ENCODE peak calls at places on chromosome 17, in five cellular contexts. Z is lung, X is ovary, S is psoas muscle, T is GM10248. Y is an unnamed sample.

GRCh38 chr17:67477687-67478086 is 100.6 kb downstream of the PITPNC1 start:
- DNase-seq in X (no peak), T (no peak), Z (no peak), S (no peak), Y (no peak)

GRCh38 chr17:45775576-45776011 is 8.5 kb upstream of the CRHR1 start:
- DNase-seq in Z (peak), S (peak), T (no peak), X (no peak), Y (peak)

GRCh38 chr17:49585422-49586027 is 9.9 kb downstream of the NXPH3 start:
- DNase-seq in X (no peak), T (no peak), Z (no peak), S (no peak), Y (no peak)

GRCh38 chr17:55795098-55795497 is 44.2 kb downstream of the PCTP start:
- DNase-seq in T (no peak), Z (no peak), X (no peak), S (no peak), Y (no peak)

GRCh38 chr17:40518401-40519088 is 17.1 kb upstream of the TNS4 start:
- DNase-seq in S (no peak), X (no peak), Z (no peak), T (no peak), Y (no peak)

GRCh38 chr17:82658796-82659452 is 10.7 kb upstream of the WDR45B start:
- DNase-seq in T (no peak), S (no peak), Z (no peak), X (no peak), Y (no peak)

GRCh38 chr17:5291683-5292082 is 9.6 kb downstream of the RABEP1 start:
- DNase-seq in S (no peak), T (no peak), X (no peak), Z (no peak), Y (no peak)

GRCh38 chr17:49434821-49435581 is 20.3 kb upstream of the PHB1 start:
- DNase-seq in Z (no peak), T (peak), X (no peak), S (no peak), Y (no peak)

GRCh38 chr17:50396261-50397110 is 837 bp downstream of the LRRC59 start:
- DNase-seq in X (peak), S (peak), T (peak), Z (peak), Y (no peak)

GRCh38 chr17:34254651-34255380 is at the start of gene CCL2:
- DNase-seq in S (peak), Z (peak), X (peak), T (no peak), Y (peak)

GRCh38 chr17:52024296-52024870 is 134.1 kb downstream of the CA10 start:
- DNase-seq in S (no peak), X (peak), Z (no peak), T (no peak), Y (no peak)

GRCh38 chr17:77507116-77507885 is 366.5 kb downstream of the SEC14L1 start:
- DNase-seq in X (no peak), T (no peak), Z (no peak), S (no peak), Y (no peak)

GRCh38 chr17:50926523-50926922 is 60.4 kb upstream of the TOB1 start:
- DNase-seq in S (no peak), T (no peak), Z (no peak), X (no peak), Y (no peak)

GRCh38 chr17:78253946-78254672 is 22.7 kb downstream of the TMEM235 start:
- DNase-seq in T (peak), X (peak), S (peak), Z (peak), Y (peak)

GRCh38 chr17:57589151-57590034 is 155.7 kb downstream of the CCDC182 start:
- DNase-seq in S (peak), Z (no peak), T (no peak), X (no peak), Y (no peak)

GRCh38 chr17:35947156-35947585 is 3.7 kb upstream of the LYZL6 start:
- DNase-seq in X (peak), T (peak), Z (peak), S (no peak), Y (no peak)

GRCh38 chr17:74923538-74924249 is 379 bp upstream of the OTOP2 start:
- DNase-seq in S (peak), T (peak), Z (peak), X (peak), Y (peak)

GRCh38 chr17:54903375-54903774 is 2.7 kb downstream of the TOM1L1 start:
- DNase-seq in Z (peak), S (peak), T (no peak), X (peak), Y (peak)

GRCh38 chr17:3665834-3666233 is 2.5 kb downstream of the TAX1BP3 start:
- DNase-seq in T (no peak), S (no peak), Z (no peak), X (no peak), Y (peak)

GRCh38 chr17:71724339-71724738 is 396.5 kb upstream of the SOX9 start:
- DNase-seq in S (no peak), Z (no peak), X (no peak), T (no peak), Y (no peak)

GRCh38 chr17:2691069-2691871 is 20.3 kb downstream of the CLUH start:
- DNase-seq in X (peak), T (no peak), S (no peak), Z (no peak), Y (no peak)

GRCh38 chr17:48002920-48003685 is 32.2 kb downstream of the CDK5RAP3 start:
- DNase-seq in Z (no peak), S (no peak), T (no peak), X (no peak), Y (no peak)

GRCh38 chr17:58083491-58084316 is 485 bp downstream of the DYNLL2 start:
- DNase-seq in Z (peak), S (peak), T (peak), X (peak), Y (peak)

GRCh38 chr17:32111141-32111771 is 31.0 kb upstream of the RHOT1 start:
- DNase-seq in S (peak), T (no peak), X (peak), Z (peak), Y (peak)
- TF ChIP-seq CTCF in S (no peak), T (peak), X (peak), Z (no peak), Y (peak)

GRCh38 chr17:42526031-42526444 is 10.0 kb upstream of the NAGLU start:
- DNase-seq in T (no peak), Z (no peak), S (peak), X (no peak), Y (peak)

GRCh38 chr17:42530952-42531454 is 5.0 kb upstream of the NAGLU start:
- DNase-seq in T (no peak), X (no peak), S (no peak), Z (no peak), Y (no peak)

GRCh38 chr17:42525221-42525620 is 10.8 kb upstream of the NAGLU start:
- DNase-seq in S (no peak), X (no peak), T (no peak), Z (no peak), Y (no peak)

GRCh38 chr17:42529054-42529453 is 7.0 kb upstream of the NAGLU start:
- DNase-seq in S (no peak), T (no peak), Z (no peak), X (no peak), Y (no peak)

GRCh38 chr17:42527932-42528331 is 8.1 kb upstream of the NAGLU start:
- DNase-seq in T (no peak), S (no peak), X (no peak), Z (no peak), Y (no peak)
- TF ChIP-seq CTCF in T (no peak), S (no peak), X (no peak), Z (no peak), Y (no peak)

DNA sequence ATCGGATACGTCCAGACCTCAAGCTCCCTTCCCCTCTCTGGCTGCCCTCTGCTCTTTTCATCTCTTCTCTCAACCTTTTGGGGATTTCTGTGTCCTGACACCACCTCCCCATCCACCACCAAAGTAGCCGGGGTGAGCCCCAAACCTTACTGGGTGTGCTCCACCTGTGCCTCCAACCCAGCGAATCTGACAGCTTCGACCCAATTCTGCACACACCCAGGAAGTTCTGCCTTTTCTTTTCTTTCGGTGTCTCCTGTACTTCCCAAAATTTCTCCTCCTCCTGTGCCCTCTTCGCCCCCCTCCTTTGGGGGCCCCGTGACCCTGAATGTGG is 562 bp downstream of the KCTD11 start:
- DNase-seq in X (no peak), T (no peak), Z (no peak), S (no peak), Y (no peak)
- TF ChIP-seq CTCF in X (no peak), T (no peak), Z (no peak), S (no peak), Y (no peak)

GRCh38 chr17:43533699-43534098 is 12.4 kb downstream of the ETV4 start:
- DNase-seq in T (no peak), X (no peak), S (no peak), Z (no peak), Y (no peak)
- TF ChIP-seq CTCF in T (no peak), X (no peak), S (no peak), Z (no peak), Y (no peak)

DNA sequence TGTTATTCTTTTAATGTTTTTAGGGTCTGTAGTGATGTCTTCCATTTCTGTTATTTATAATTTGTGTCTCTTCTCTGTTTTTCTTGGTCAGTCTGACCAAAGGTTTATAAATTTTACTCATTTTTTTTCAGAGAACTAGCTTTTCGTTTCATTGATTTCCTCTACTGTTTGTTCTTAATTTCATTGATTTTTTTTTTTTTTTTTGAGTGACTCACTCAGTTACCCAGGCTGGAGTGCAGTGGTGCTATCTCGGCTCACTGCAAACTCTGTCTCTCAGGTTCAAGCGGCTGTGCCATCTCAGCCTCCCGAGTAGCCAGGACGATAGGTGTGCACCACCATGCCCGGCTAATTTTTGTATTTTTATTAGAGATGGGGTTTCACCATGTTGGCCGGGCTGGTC is 12.6 kb upstream of the UBTF start:
- DNase-seq in T (no peak), X (no peak), Z (no peak), S (no peak), Y (no peak)
- TF ChIP-seq CTCF in T (no peak), X (no peak), Z (no peak), S (no peak), Y (no peak)

DNA sequence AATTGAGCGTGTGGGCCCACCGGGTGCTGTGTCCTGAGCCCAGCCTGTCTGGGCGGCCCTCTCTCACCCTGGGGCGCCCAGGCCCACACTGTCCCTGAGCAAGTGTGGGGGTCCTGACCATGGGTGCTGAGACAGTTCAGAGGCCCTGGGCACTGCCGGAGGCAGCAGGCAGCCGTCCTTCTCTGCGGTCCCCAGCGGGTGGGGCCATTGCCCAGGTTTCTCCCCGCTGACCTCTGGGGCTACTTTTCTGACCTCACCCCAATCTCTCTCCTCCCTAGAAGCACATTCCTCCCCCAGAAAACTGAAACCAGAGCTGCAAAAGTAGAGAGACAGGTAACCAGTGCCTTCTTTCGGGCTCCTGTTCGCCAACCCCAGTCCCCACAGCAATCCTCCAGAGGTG is 36.0 kb upstream of the PVALEF start:
- DNase-seq in Z (no peak), X (no peak), T (no peak), S (no peak), Y (no peak)
- TF ChIP-seq CTCF in Z (no peak), X (no peak), T (no peak), S (no peak), Y (no peak)